ENCODE peak calls at places on chromosomes 7 and 10, in four cellular contexts. K, J, P and F are unnamed samples.

GRCh38 chr7:51369746-51370145 is 53.1 kb upstream of the COBL start:
- DNase-seq in K (no peak), J (no peak), P (no peak), F (no peak)

GRCh38 chr10:120735773-120736371 is 115.3 kb upstream of the WDR11 start:
- DNase-seq in K (peak), J (peak), P (peak), F (no peak)

GRCh38 chr10:84224411-84225028 is 824 bp downstream of the LRIT2 start:
- DNase-seq in K (no peak), J (no peak), P (peak), F (peak)

GRCh38 chr7:106031271-106032029 is 68.4 kb downstream of the CDHR3 start:
- DNase-seq in K (no peak), J (no peak), P (no peak), F (no peak)

GRCh38 chr10:130062976-130063375 is 47.7 kb downstream of the C10orf143 start:
- DNase-seq in K (no peak), J (no peak), P (no peak), F (no peak)

GRCh38 chr10:102963237-102963886 is 45.3 kb downstream of the CNNM2 start:
- DNase-seq in K (peak), J (no peak), P (no peak), F (no peak)

GRCh38 chr10:12483996-12484944 is 134.9 kb downstream of the CAMK1D start:
- DNase-seq in K (no peak), J (no peak), P (no peak), F (no peak)

GRCh38 chr10:45181483-45181882 is 133.9 kb downstream of the OR13A1 start:
- DNase-seq in K (no peak), J (no peak), P (no peak), F (no peak)

GRCh38 chr10:81146436-81146835 is 608.7 kb downstream of the SH2D4B start:
- DNase-seq in K (no peak), J (no peak), P (no peak), F (no peak)

GRCh38 chr7:86444245-86444644 is 199.5 kb upstream of the GRM3 start:
- DNase-seq in K (no peak), J (no peak), P (no peak), F (no peak)

GRCh38 chr10:4780097-4780496 is 45.9 kb upstream of the AKR1E2 start:
- DNase-seq in K (no peak), J (no peak), P (no peak), F (no peak)

GRCh38 chr7:19119372-19119771 is 1.9 kb upstream of the TWIST1 start:
- DNase-seq in K (no peak), J (no peak), P (no peak), F (no peak)

GRCh38 chr7:91713669-91714068 is 166.8 kb downstream of the MTERF1 start:
- DNase-seq in K (no peak), J (no peak), P (no peak), F (no peak)

GRCh38 chr7:114663502-114663901 is 248.9 kb downstream of the FOXP2 start:
- DNase-seq in K (no peak), J (peak), P (no peak), F (no peak)

GRCh38 chr7:152574892-152575511 is 100.9 kb downstream of the XRCC2 start:
- DNase-seq in K (no peak), J (no peak), P (no peak), F (no peak)

GRCh38 chr7:28128608-28129007 is 52.0 kb downstream of the JAZF1 start:
- DNase-seq in K (no peak), J (no peak), P (no peak), F (no peak)

GRCh38 chr7:80781561-80781979 is 137.3 kb downstream of the SEMA3C start:
- DNase-seq in K (no peak), J (no peak), P (no peak), F (no peak)

GRCh38 chr10:75971402-75972211 is 540.2 kb downstream of the LRMDA start:
- DNase-seq in K (no peak), J (no peak), P (no peak), F (no peak)

GRCh38 chr10:15027741-15028140 is 16.0 kb upstream of the OLAH start:
- DNase-seq in K (no peak), J (no peak), P (no peak), F (no peak)

GRCh38 chr7:82164813-82165212 is 278.8 kb downstream of the CACNA2D1 start:
- DNase-seq in K (peak), J (no peak), P (no peak), F (no peak)

GRCh38 chr10:68938117-68938516 is 17.9 kb upstream of the DDX21 start:
- DNase-seq in K (no peak), J (no peak), P (no peak), F (no peak)

GRCh38 chr10:92916433-92916832 is 68.1 kb downstream of the EXOC6 start:
- DNase-seq in K (no peak), J (no peak), P (no peak), F (no peak)

GRCh38 chr10:15442056-15442455 is 71.0 kb upstream of the FAM171A1 start:
- DNase-seq in K (no peak), J (no peak), P (peak), F (no peak)

GRCh38 chr10:50846753-50847152 is 38.7 kb downstream of the A1CF start:
- DNase-seq in K (no peak), J (no peak), P (no peak), F (no peak)

GRCh38 chr10:103745264-103746247 is 109.8 kb downstream of the SH3PXD2A start:
- DNase-seq in K (no peak), J (no peak), P (no peak), F (no peak)

GRCh38 chr7:66348531-66348930 is 143.4 kb downstream of the TPST1 start:
- DNase-seq in K (no peak), J (no peak), P (no peak), F (no peak)

GRCh38 chr10:105073999-105074398 is 432.9 kb downstream of the SORCS3 start:
- DNase-seq in K (no peak), J (no peak), P (no peak), F (no peak)

GRCh38 chr7:138814806-138815332 is 16.9 kb upstream of the ATP6V0A4 start:
- DNase-seq in K (no peak), J (no peak), P (no peak), F (no peak)

GRCh38 chr10:61835909-61836232 is 65.6 kb upstream of the ARID5B start:
- DNase-seq in K (no peak), J (no peak), P (no peak), F (no peak)

GRCh38 chr7:131424219-131424822 is 96.6 kb downstream of the MKLN1 start:
- DNase-seq in K (peak), J (peak), P (no peak), F (no peak)

DNA sequence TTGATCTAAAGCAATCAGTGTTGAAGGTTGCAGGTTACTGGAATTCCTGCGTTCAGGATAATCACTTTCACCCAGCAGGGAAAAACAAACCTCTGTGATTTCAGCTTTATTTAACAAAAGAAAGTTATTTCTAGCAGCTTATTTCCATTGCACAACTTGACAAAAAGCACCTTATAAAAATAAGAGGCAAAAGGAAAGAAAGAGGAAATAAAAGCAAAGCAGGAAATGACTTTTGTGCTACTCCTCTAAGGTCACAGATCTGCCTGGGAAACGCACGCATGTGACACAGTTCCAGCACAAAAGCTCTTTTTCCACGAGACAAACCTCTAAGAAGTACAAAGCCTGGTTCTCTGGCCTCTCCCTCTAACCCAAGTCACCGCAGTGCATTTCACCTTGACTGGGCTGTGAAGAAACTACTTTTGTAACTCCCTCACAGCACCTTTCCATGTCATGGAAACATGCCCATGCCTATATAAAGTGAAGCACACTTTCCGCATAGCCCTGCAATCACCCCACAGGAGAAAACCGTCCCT is 900 bp downstream of the ANK3 start:
- DNase-seq in K (no peak), J (no peak), P (no peak), F (no peak)
- TF ChIP-seq FOXJ3 in K (no peak), J (no peak), P (no peak), F (no peak)

GRCh38 chr7:2560175-2560695 is 1.5 kb downstream of the IQCE start:
- DNase-seq in K (peak), J (no peak), P (no peak), F (no peak)

GRCh38 chr7:2555121-2556052 is at the start of gene BRAT1:
- DNase-seq in K (peak), J (peak), P (peak), F (peak)

GRCh38 chr7:2554654-2555053 is 670 bp downstream of the BRAT1 start:
- DNase-seq in K (peak), J (no peak), P (no peak), F (no peak)

GRCh38 chr7:2553831-2554581 is 1.3 kb downstream of the BRAT1 start:
- DNase-seq in K (no peak), J (no peak), P (peak), F (no peak)

DNA sequence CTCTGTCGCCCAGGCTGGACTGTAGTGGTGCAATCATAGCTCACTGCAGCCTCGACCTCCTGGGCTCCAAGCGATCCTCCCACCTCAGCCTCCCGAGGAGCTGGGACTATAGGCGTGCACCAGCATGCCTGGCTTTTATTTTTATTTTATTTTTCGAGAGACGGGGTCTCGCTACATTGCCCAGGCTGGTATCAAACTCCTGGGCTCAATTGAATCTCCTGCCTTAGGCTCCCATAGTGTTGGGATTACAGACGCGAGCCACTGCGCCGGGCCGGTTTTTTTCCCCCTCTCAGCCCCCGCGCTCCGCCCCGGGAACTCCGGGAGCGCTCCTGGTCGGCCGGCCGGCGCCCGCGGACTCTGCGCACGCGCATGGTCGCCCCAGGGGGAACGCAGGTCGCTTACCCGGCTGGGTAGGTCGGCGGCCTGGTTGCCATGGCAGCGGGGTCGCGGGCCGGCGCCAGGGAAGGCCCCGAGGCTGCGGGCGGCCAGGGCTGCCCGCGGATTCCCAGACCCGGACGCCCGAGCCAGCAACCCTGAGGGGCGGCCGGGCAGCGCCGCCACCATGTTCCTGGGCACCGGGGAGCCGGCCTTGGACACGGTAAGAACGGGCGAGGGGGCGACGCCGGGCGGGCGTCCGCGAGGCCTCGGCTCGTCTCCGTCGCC is at the start of gene IQCE:
- DNase-seq in K (peak), J (peak), P (peak), F (peak)
- TF ChIP-seq FOXJ3 in K (peak), J (peak), P (no peak), F (no peak)

GRCh38 chr7:116525298-116525912 is 569 bp downstream of the CAV1 start:
- DNase-seq in K (peak), J (no peak), P (peak), F (peak)

GRCh38 chr7:116525913-116526857 is 1.3 kb downstream of the CAV1 start:
- DNase-seq in K (peak), J (no peak), P (peak), F (peak)

GRCh38 chr7:116526897-116527296 is 2.1 kb downstream of the CAV1 start:
- DNase-seq in K (no peak), J (no peak), P (no peak), F (no peak)

GRCh38 chr7:116524221-116524608 is 621 bp upstream of the CAV1 start:
- DNase-seq in K (no peak), J (no peak), P (no peak), F (no peak)

DNA sequence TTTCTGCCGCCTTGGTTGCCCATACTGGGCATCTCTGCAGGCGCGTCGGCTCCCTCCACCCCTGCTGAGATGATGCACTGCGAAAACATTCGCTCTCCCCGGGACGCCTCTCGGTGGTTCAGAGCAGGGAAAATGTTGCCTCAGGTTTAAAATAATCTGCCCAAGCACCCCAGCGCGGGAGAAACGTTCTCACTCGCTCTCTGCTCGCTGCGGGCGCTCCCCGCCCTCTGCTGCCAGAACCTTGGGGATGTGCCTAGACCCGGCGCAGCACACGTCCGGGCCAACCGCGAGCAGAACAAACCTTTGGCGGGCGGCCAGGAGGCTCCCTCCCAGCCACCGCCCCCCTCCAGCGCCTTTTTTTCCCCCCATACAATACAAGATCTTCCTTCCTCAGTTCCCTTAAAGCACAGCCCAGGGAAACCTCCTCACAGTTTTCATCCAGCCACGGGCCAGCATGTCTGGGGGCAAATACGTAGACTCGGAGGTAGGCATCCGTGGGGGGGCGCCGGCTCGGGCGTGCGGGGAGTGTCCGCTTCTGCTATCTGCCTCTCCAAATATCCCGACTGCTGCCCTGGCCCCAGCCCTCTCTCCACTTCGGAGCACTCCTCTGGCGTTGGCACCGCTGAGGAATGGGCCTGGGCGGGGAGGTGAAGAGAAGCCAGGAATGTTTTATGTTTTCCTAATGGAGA is at the start of gene CAV1:
- DNase-seq in K (peak), J (no peak), P (peak), F (peak)
- TF ChIP-seq FOXJ3 in K (no peak), J (no peak), P (no peak), F (no peak)

DNA sequence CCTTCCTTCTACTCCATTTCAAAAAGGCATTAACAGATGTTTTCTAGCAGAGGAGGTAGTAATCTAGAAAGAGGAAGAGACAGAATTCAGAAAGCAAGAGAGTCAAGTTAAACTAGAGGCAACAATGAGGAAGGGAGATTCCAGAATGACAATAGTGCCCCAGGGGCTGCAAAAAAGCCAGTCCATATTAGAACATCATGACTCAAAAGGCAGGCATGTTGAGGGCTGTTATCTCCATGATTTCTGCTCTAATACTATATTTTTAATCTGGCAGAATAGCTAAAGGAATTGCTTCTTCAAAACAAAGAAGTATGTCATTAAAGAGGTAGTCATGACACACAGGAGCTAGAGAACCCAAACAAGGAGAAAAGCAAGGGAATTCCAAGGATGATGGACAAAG is 599.6 kb downstream of the INHBA start:
- DNase-seq in K (no peak), J (no peak), P (no peak), F (no peak)
- TF ChIP-seq FOXJ3 in K (no peak), J (no peak), P (no peak), F (no peak)

GRCh38 chr10:97020452-97021400 is 165.0 kb downstream of the SLIT1 start:
- DNase-seq in K (no peak), J (no peak), P (no peak), F (no peak)
- TF ChIP-seq FOXJ3 in K (no peak), J (no peak), P (no peak), F (no peak)

GRCh38 chr10:100101526-100102076 is 19.9 kb upstream of the CPN1 start:
- DNase-seq in K (no peak), J (peak), P (no peak), F (no peak)
- TF ChIP-seq FOXJ3 in K (no peak), J (peak), P (no peak), F (no peak)

DNA sequence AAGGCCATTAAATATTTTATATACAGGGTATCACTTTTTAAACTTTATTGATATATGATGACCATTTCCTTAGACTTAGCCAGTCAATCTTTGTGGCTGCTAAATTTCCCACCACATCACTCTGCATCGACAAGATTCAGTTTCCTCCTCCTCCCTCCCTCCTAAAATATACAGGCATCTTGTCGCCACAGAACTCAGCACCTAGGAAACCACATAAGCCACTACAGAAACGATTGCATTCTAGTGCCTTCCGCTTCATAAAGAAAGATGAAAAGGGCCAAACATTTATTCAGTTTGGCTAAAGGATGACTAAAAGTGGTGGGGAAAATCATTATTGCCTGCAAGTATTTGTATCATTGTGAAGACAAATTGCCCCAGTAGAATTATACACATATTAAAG is 30.7 kb downstream of the ERCC6 start:
- DNase-seq in K (no peak), J (no peak), P (no peak), F (no peak)
- TF ChIP-seq FOXJ3 in K (no peak), J (no peak), P (no peak), F (no peak)

DNA sequence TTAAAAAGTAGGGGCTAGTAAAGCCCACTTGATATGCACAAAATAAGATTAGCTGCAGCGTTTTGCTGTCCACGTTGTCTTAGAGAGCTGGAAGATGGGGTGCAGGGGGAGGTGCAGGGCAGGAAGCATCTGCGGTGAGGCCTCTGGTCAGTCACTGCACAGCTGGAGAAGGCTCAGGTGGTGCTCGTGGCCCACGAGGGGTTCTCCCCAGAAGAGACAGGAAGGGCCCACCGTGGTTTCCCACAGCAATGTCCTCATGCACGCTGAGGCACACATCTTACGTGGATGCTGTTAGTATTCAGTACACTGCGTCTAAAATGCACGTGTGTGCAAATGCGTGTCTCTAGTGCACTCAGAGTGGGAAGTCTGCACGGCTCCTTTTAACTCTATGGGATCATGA is 582.1 kb downstream of the PTPRN2 start:
- DNase-seq in K (no peak), J (no peak), P (no peak), F (no peak)
- TF ChIP-seq FOXJ3 in K (no peak), J (no peak), P (no peak), F (no peak)